ENCODE peak calls at places on chromosome 18, in eight cellular contexts. I is HepG2, U is esophagus squamous epithelium, K is HCT116, D is heart right ventricle, P is stomach, L is suprapubic skin, H is DND-41. N is an unnamed sample.

GRCh38 chr18:52979888-52980287 is 639.9 kb downstream of the DCC start:
- DNase-seq in I (no peak), U (no peak), K (no peak), D (no peak), P (no peak), L (no peak), H (no peak), N (no peak)

GRCh38 chr18:78196280-78196679 is 783.3 kb upstream of the SALL3 start:
- DNase-seq in I (no peak), U (no peak), K (no peak), D (no peak), P (no peak), L (no peak), H (no peak), N (no peak)

GRCh38 chr18:45806226-45806625 is 19.2 kb upstream of the SIGLEC15 start:
- DNase-seq in I (no peak), U (no peak), K (no peak), D (no peak), P (no peak), L (no peak), H (no peak), N (no peak)

GRCh38 chr18:35949903-35950627 is 22.4 kb upstream of the RMP24 start:
- DNase-seq in I (peak; percentile 56), U (no peak), K (no peak), D (peak; percentile 45), P (peak; percentile 55), L (no peak), H (peak; percentile 18), N (no peak)

GRCh38 chr18:61435064-61435652 is 101.9 kb downstream of the CDH20 start:
- DNase-seq in I (peak; percentile 27), U (no peak), K (peak; percentile 22), D (no peak), P (no peak), L (no peak), H (peak; percentile 8), N (no peak)

GRCh38 chr18:44035554-44035953 is 645.1 kb upstream of the SETBP1 start:
- DNase-seq in I (no peak), U (no peak), K (no peak), D (no peak), P (no peak), L (no peak), H (no peak), N (no peak)

GRCh38 chr18:12336887-12337286 is 28.8 kb downstream of the TUBB6 start:
- DNase-seq in I (peak; percentile 86), U (no peak), K (no peak), D (no peak), P (no peak), L (no peak), H (no peak), N (no peak)

GRCh38 chr18:61322265-61322873 is 10.9 kb upstream of the CDH20 start:
- DNase-seq in I (peak; percentile 42), U (no peak), K (peak; percentile 27), D (peak; percentile 58), P (peak; percentile 44), L (no peak), H (peak; percentile 66), N (no peak)

GRCh38 chr18:72155327-72155726 is 388.8 kb downstream of the CBLN2 start:
- DNase-seq in I (no peak), U (no peak), K (no peak), D (no peak), P (no peak), L (no peak), H (no peak), N (no peak)

GRCh38 chr18:45628979-45629958 is 14.0 kb downstream of the SLC14A2 start:
- DNase-seq in I (no peak), U (no peak), K (no peak), D (no peak), P (no peak), L (no peak), H (no peak), N (no peak)

GRCh38 chr18:23115683-23116096 is 19.6 kb upstream of the CABLES1 start:
- DNase-seq in I (peak; percentile 74), U (no peak), K (peak; percentile 54), D (no peak), P (no peak), L (no peak), H (no peak), N (no peak)

GRCh38 chr18:76532875-76533274 is 37.8 kb upstream of the ZNF516 start:
- DNase-seq in I (no peak), U (no peak), K (no peak), D (no peak), P (no peak), L (no peak), H (no peak), N (no peak)

GRCh38 chr18:33116376-33116775 is 324.1 kb downstream of the CCDC178 start:
- DNase-seq in I (no peak), U (no peak), K (no peak), D (no peak), P (peak; percentile 65), L (no peak), H (no peak), N (no peak)

GRCh38 chr18:62524443-62525200 is 1.8 kb downstream of the ZCCHC2 start:
- DNase-seq in I (no peak), U (peak; percentile 18), K (no peak), D (peak; percentile 69), P (peak; percentile 73), L (no peak), H (peak; percentile 59), N (peak; percentile 79)

GRCh38 chr18:58234359-58234741 is 190.3 kb downstream of the NEDD4L start:
- DNase-seq in I (no peak), U (no peak), K (no peak), D (no peak), P (no peak), L (no peak), H (no peak), N (no peak)

GRCh38 chr18:58232674-58233073 is 188.6 kb downstream of the NEDD4L start:
- DNase-seq in I (peak; percentile 45), U (no peak), K (no peak), D (no peak), P (peak; percentile 52), L (no peak), H (no peak), N (no peak)

GRCh38 chr18:58229162-58229561 is 185.1 kb downstream of the NEDD4L start:
- DNase-seq in I (no peak), U (no peak), K (no peak), D (no peak), P (no peak), L (no peak), H (no peak), N (no peak)

GRCh38 chr18:58230438-58231179 is 186.6 kb downstream of the NEDD4L start:
- DNase-seq in I (no peak), U (no peak), K (peak; percentile 54), D (no peak), P (peak; percentile 55), L (no peak), H (no peak), N (no peak)

DNA sequence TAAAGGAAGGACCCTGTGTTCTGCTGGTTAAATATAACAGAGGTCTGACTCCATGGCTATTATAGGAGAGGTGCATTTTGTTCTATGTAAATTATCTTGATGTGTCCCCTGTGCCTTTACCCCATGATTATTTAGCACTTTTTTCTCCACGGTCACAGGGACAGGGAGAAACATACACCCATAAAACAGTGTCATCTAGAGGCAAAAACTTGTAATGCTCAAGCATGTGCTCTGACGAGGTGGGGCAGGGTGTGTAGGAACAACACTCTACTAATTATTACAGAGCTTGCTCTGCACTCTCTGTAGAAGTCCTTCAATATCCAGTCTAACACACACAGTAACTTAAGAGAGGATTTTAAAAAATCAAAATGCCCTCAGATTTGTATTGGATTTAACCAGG is 187.9 kb downstream of the NEDD4L start:
- DNase-seq in I (peak; percentile 15), U (no peak), K (no peak), D (no peak), P (peak; percentile 46), L (no peak), H (no peak), N (no peak)
- TF ChIP-seq CTCF in I (peak; percentile 49), U (peak; percentile 28), K (peak; percentile 47), D (no peak), P (peak; percentile 42), L (no peak), H (no peak), N (no peak)

DNA sequence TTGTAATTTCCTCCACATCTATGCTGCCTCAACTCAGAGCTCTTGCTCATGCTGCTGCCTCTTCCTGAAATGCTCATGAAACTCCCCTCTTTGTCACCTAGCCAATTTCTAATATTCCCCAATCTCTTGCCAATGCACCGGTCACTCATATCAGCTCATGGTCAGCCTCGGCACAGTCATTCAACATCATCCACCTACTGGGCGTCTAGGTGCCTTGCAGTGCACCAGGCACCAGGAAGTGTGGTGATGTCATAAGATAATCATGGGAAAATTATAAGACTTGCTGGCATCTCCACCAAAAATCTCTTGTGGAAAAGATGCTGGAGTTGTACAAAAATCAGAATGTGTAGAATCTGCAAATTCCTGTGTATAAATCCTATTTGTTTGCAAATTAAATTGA is 52.6 kb upstream of the RAB27B start:
- DNase-seq in I (no peak), U (no peak), K (peak; percentile 64), D (no peak), P (peak; percentile 40), L (no peak), H (no peak), N (no peak)
- H3K27ac ChIP-seq in I (no peak overlapping the region), U (peak overlapping the region; percentile 72), K (peak overlapping the region; percentile 69), D (no peak overlapping the region), P (peak overlapping the region; percentile 61), L (peak overlapping the region; percentile 42), H (no peak overlapping the region), N (peak overlapping the region; percentile 1)

DNA sequence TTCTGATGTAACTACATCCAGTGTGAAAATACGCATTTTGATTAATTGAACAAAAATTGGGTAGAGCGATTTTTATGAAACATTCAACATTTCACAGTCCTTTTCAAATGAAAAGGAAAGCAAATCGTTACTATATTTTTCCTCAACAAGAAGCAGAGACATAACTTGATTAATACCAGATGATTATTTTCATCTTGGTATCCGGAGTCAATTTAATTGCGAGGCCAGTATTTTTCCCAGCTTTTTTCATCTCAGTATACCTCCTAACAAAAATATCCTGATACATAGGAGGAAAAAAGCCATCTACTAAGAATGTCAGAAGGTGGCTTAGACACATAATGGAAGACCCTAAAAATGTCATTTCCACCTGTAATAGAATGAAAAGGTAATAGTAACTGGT is 6.0 kb downstream of the PTGR3 start:
- DNase-seq in I (no peak), U (no peak), K (no peak), D (no peak), P (no peak), L (no peak), H (no peak), N (no peak)
- H3K4me3 ChIP-seq in I (no peak overlapping the region), U (peak overlapping the region; percentile 88), K (no peak overlapping the region), D (no peak overlapping the region), P (no peak overlapping the region), L (no peak overlapping the region), H (no peak overlapping the region), N (no peak overlapping the region)

GRCh38 chr18:335741-336140 is 67.9 kb upstream of the THOC1 start:
- DNase-seq in I (no peak), U (no peak), K (no peak), D (no peak), P (no peak), L (no peak), H (no peak), N (no peak)
- TF ChIP-seq CTCF in I (no peak), U (no peak), K (no peak), D (no peak), P (no peak), L (no peak), H (no peak), N (no peak)

N was measured in coronary artery.